ENCODE peak calls at places on chromosomes 3 and 15, in eight cellular contexts. One of them, this sample, is unnamed. For H3K4me1, the result is how much of the 10 kb centered on the place peaks cover.

GRCh38 chr3:98644168-98644567 is 50.8 kb upstream of the CPOX start:
- DNase-seq in HCT116: no peak
- DNase-seq in foreskin keratinocyte: no peak
- DNase-seq in GM12878: no peak
- DNase-seq in uterus: no peak
- DNase-seq in neural progenitor cell: no peak
- DNase-seq in cardiac muscle cell: no peak
- DNase-seq in heart left ventricle: no peak
- DNase-seq in this sample: no peak

GRCh38 chr3:195150194-195151118 is 120.5 kb downstream of the XXYLT1 start:
- DNase-seq in HCT116: no peak
- DNase-seq in foreskin keratinocyte: no peak
- DNase-seq in GM12878: no peak
- DNase-seq in heart left ventricle: peak
- DNase-seq in cardiac muscle cell: peak
- DNase-seq in neural progenitor cell: peak
- DNase-seq in uterus: peak
- DNase-seq in this sample: no peak

GRCh38 chr3:151940481-151940880 is 67.0 kb downstream of the SUCNR1 start:
- DNase-seq in uterus: no peak
- DNase-seq in heart left ventricle: no peak
- DNase-seq in HCT116: no peak
- DNase-seq in cardiac muscle cell: no peak
- DNase-seq in foreskin keratinocyte: no peak
- DNase-seq in neural progenitor cell: no peak
- DNase-seq in GM12878: no peak
- DNase-seq in this sample: no peak

GRCh38 chr15:68678746-68679145 is 100.0 kb downstream of the CORO2B start:
- DNase-seq in foreskin keratinocyte: no peak
- DNase-seq in HCT116: no peak
- DNase-seq in uterus: no peak
- DNase-seq in neural progenitor cell: no peak
- DNase-seq in GM12878: no peak
- DNase-seq in cardiac muscle cell: no peak
- DNase-seq in heart left ventricle: no peak
- DNase-seq in this sample: no peak

GRCh38 chr3:53845881-53846133 is 412 bp downstream of the CHDH start:
- DNase-seq in uterus: no peak
- DNase-seq in HCT116: no peak
- DNase-seq in GM12878: no peak
- DNase-seq in cardiac muscle cell: no peak
- DNase-seq in foreskin keratinocyte: no peak
- DNase-seq in neural progenitor cell: no peak
- DNase-seq in heart left ventricle: no peak
- DNase-seq in this sample: no peak

GRCh38 chr3:160232014-160232413 is 6.8 kb downstream of the C3orf80 start:
- DNase-seq in HCT116: no peak
- DNase-seq in heart left ventricle: no peak
- DNase-seq in GM12878: no peak
- DNase-seq in neural progenitor cell: no peak
- DNase-seq in cardiac muscle cell: no peak
- DNase-seq in foreskin keratinocyte: no peak
- DNase-seq in uterus: no peak
- DNase-seq in this sample: no peak

GRCh38 chr3:52456800-52457183 is 1.4 kb downstream of the NISCH start:
- DNase-seq in cardiac muscle cell: no peak
- DNase-seq in foreskin keratinocyte: no peak
- DNase-seq in neural progenitor cell: no peak
- DNase-seq in GM12878: no peak
- DNase-seq in uterus: no peak
- DNase-seq in HCT116: no peak
- DNase-seq in heart left ventricle: no peak
- DNase-seq in this sample: no peak

GRCh38 chr15:70100495-70101331 is 3.0 kb upstream of the TLE3 start:
- DNase-seq in uterus: peak
- DNase-seq in heart left ventricle: peak
- DNase-seq in cardiac muscle cell: peak
- DNase-seq in GM12878: no peak
- DNase-seq in foreskin keratinocyte: peak
- DNase-seq in neural progenitor cell: peak
- DNase-seq in HCT116: peak
- DNase-seq in this sample: peak

GRCh38 chr3:196431193-196432136 is 762 bp downstream of the UBXN7 start:
- DNase-seq in uterus: peak
- DNase-seq in heart left ventricle: peak
- DNase-seq in GM12878: no peak
- DNase-seq in foreskin keratinocyte: no peak
- DNase-seq in neural progenitor cell: peak
- DNase-seq in HCT116: no peak
- DNase-seq in cardiac muscle cell: peak
- DNase-seq in this sample: peak

GRCh38 chr15:25243800-25244097 is 195.1 kb downstream of the UBE3A start:
- DNase-seq in cardiac muscle cell: no peak
- DNase-seq in uterus: no peak
- DNase-seq in GM12878: no peak
- DNase-seq in HCT116: no peak
- DNase-seq in heart left ventricle: no peak
- DNase-seq in foreskin keratinocyte: no peak
- DNase-seq in neural progenitor cell: no peak
- DNase-seq in this sample: no peak

GRCh38 chr15:43509002-43509922 is 8.1 kb upstream of the MAP1A start:
- DNase-seq in neural progenitor cell: peak
- DNase-seq in cardiac muscle cell: peak
- DNase-seq in uterus: peak
- DNase-seq in GM12878: no peak
- DNase-seq in heart left ventricle: peak
- DNase-seq in foreskin keratinocyte: no peak
- DNase-seq in HCT116: no peak
- DNase-seq in this sample: no peak

GRCh38 chr3:52119056-52119455 is 35.2 kb downstream of the POC1A start:
- DNase-seq in uterus: no peak
- DNase-seq in neural progenitor cell: no peak
- DNase-seq in GM12878: no peak
- DNase-seq in foreskin keratinocyte: no peak
- DNase-seq in heart left ventricle: peak
- DNase-seq in cardiac muscle cell: no peak
- DNase-seq in HCT116: no peak
- DNase-seq in this sample: no peak

GRCh38 chr3:11288021-11288491 is 15.9 kb downstream of the ATG7 start:
- DNase-seq in neural progenitor cell: no peak
- DNase-seq in cardiac muscle cell: peak
- DNase-seq in HCT116: no peak
- DNase-seq in heart left ventricle: no peak
- DNase-seq in GM12878: no peak
- DNase-seq in uterus: no peak
- DNase-seq in foreskin keratinocyte: no peak
- DNase-seq in this sample: no peak

GRCh38 chr3:156535162-156535627 is 19.7 kb downstream of the SSR3 start:
- DNase-seq in GM12878: no peak
- DNase-seq in foreskin keratinocyte: peak
- DNase-seq in neural progenitor cell: no peak
- DNase-seq in cardiac muscle cell: peak
- DNase-seq in HCT116: peak
- DNase-seq in uterus: peak
- DNase-seq in heart left ventricle: peak
- DNase-seq in this sample: peak

GRCh38 chr3:42780892-42781700 is 8.0 kb upstream of the CCDC13 start:
- DNase-seq in GM12878: peak
- DNase-seq in uterus: no peak
- DNase-seq in foreskin keratinocyte: no peak
- DNase-seq in cardiac muscle cell: peak
- DNase-seq in neural progenitor cell: peak
- DNase-seq in HCT116: peak
- DNase-seq in heart left ventricle: no peak
- DNase-seq in this sample: no peak

GRCh38 chr15:33089878-33090757 is 104.4 kb downstream of the FMN1 start:
- DNase-seq in heart left ventricle: no peak
- DNase-seq in uterus: no peak
- DNase-seq in HCT116: no peak
- DNase-seq in foreskin keratinocyte: no peak
- DNase-seq in neural progenitor cell: no peak
- DNase-seq in GM12878: no peak
- DNase-seq in cardiac muscle cell: peak
- DNase-seq in this sample: no peak

GRCh38 chr3:195551381-195551978 is 8.4 kb upstream of the PPP1R2 start:
- DNase-seq in HCT116: no peak
- DNase-seq in neural progenitor cell: no peak
- DNase-seq in GM12878: no peak
- DNase-seq in cardiac muscle cell: peak
- DNase-seq in heart left ventricle: peak
- DNase-seq in uterus: peak
- DNase-seq in foreskin keratinocyte: no peak
- DNase-seq in this sample: no peak

GRCh38 chr3:126972866-126973265 is 10.0 kb upstream of the PLXNA1 start:
- DNase-seq in HCT116: no peak
- DNase-seq in cardiac muscle cell: no peak
- DNase-seq in heart left ventricle: no peak
- DNase-seq in foreskin keratinocyte: no peak
- DNase-seq in GM12878: no peak
- DNase-seq in uterus: no peak
- DNase-seq in neural progenitor cell: no peak
- DNase-seq in this sample: no peak

GRCh38 chr3:26623409-26624208 is 1.0 kb downstream of the LRRC3B start:
- DNase-seq in cardiac muscle cell: no peak
- DNase-seq in neural progenitor cell: peak
- DNase-seq in uterus: no peak
- DNase-seq in HCT116: no peak
- DNase-seq in foreskin keratinocyte: no peak
- DNase-seq in heart left ventricle: no peak
- DNase-seq in GM12878: no peak
- DNase-seq in this sample: no peak

GRCh38 chr3:101120039-101120438 is 126.8 kb upstream of the ABI3BP start:
- DNase-seq in GM12878: no peak
- DNase-seq in heart left ventricle: no peak
- DNase-seq in foreskin keratinocyte: no peak
- DNase-seq in HCT116: no peak
- DNase-seq in neural progenitor cell: no peak
- DNase-seq in uterus: no peak
- DNase-seq in cardiac muscle cell: peak
- DNase-seq in this sample: no peak
- H3K4me1 ChIP-seq in GM12878: under half
- H3K4me1 ChIP-seq in heart left ventricle: under half
- H3K4me1 ChIP-seq in foreskin keratinocyte: under half
- H3K4me1 ChIP-seq in HCT116: under half
- H3K4me1 ChIP-seq in neural progenitor cell: under half
- H3K4me1 ChIP-seq in uterus: under half
- H3K4me1 ChIP-seq in cardiac muscle cell: under half
- H3K4me1 ChIP-seq in this sample: under half

GRCh38 chr15:75656813-75657212 is 9.1 kb downstream of the SNX33 start:
- DNase-seq in GM12878: no peak
- DNase-seq in cardiac muscle cell: no peak
- DNase-seq in heart left ventricle: no peak
- DNase-seq in neural progenitor cell: no peak
- DNase-seq in uterus: no peak
- DNase-seq in foreskin keratinocyte: no peak
- DNase-seq in HCT116: no peak
- DNase-seq in this sample: no peak
- H3K4me1 ChIP-seq in GM12878: under half
- H3K4me1 ChIP-seq in cardiac muscle cell: under half
- H3K4me1 ChIP-seq in heart left ventricle: half or more
- H3K4me1 ChIP-seq in neural progenitor cell: under half
- H3K4me1 ChIP-seq in uterus: under half
- H3K4me1 ChIP-seq in foreskin keratinocyte: under half
- H3K4me1 ChIP-seq in HCT116: under half
- H3K4me1 ChIP-seq in this sample: under half

DNA sequence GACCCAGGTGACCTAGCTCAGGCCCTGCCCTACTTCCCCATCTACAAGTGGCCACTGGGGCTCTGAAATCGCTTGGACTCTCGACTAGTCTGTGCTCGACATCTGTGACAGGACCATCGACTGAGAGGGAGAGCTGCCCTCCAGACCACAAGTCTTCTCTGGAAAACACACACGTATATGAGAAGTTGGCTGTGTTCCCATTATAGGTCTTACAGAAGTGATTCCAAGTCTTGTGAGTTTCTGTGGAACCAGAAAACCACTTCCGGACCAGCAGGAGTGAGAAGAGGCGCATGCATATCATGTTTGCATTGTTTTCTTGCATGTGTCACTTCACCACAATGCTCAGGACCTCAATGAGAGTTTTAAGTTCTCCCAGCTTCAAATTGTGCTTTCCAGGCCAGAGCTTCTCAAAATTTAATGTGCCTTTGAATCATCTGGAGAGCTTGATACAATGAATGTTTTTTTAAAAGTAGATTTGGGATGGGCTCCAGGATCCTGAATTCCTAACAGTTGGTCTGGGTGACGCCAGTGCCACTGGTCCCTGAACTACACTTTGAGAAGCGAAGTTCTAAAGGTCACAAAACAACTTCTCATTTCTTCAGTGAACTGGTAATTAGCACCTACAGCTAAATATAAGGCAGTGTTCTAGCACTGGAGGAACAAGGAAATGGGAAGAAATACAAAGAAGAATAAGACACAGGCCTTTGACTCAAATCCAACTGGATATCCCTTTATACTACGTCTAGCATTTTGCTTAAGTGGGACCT is 15.6 kb downstream of the LIPC start:
- DNase-seq in neural progenitor cell: no peak
- DNase-seq in cardiac muscle cell: peak
- DNase-seq in GM12878: no peak
- DNase-seq in heart left ventricle: no peak
- DNase-seq in foreskin keratinocyte: peak
- DNase-seq in uterus: no peak
- DNase-seq in HCT116: no peak
- DNase-seq in this sample: no peak
- H3K4me1 ChIP-seq in neural progenitor cell: under half
- H3K4me1 ChIP-seq in cardiac muscle cell: under half
- H3K4me1 ChIP-seq in GM12878: under half
- H3K4me1 ChIP-seq in heart left ventricle: under half
- H3K4me1 ChIP-seq in foreskin keratinocyte: under half
- H3K4me1 ChIP-seq in uterus: under half
- H3K4me1 ChIP-seq in HCT116: under half
- H3K4me1 ChIP-seq in this sample: under half

GRCh38 chr3:10185804-10186762 is 21.4 kb downstream of the IRAK2 start:
- DNase-seq in heart left ventricle: no peak
- DNase-seq in foreskin keratinocyte: no peak
- DNase-seq in cardiac muscle cell: peak
- DNase-seq in GM12878: no peak
- DNase-seq in neural progenitor cell: no peak
- DNase-seq in uterus: no peak
- DNase-seq in HCT116: no peak
- DNase-seq in this sample: no peak

GRCh38 chr3:10187295-10187876 is 22.7 kb downstream of the IRAK2 start:
- DNase-seq in uterus: no peak
- DNase-seq in HCT116: no peak
- DNase-seq in cardiac muscle cell: no peak
- DNase-seq in heart left ventricle: no peak
- DNase-seq in GM12878: no peak
- DNase-seq in neural progenitor cell: no peak
- DNase-seq in foreskin keratinocyte: no peak
- DNase-seq in this sample: no peak

GRCh38 chr3:10189557-10190374 is 25.0 kb downstream of the IRAK2 start:
- DNase-seq in foreskin keratinocyte: peak
- DNase-seq in GM12878: peak
- DNase-seq in HCT116: no peak
- DNase-seq in cardiac muscle cell: peak
- DNase-seq in heart left ventricle: peak
- DNase-seq in neural progenitor cell: no peak
- DNase-seq in uterus: peak
- DNase-seq in this sample: no peak

GRCh38 chr3:10188798-10189556 is 24.3 kb downstream of the IRAK2 start:
- DNase-seq in GM12878: no peak
- DNase-seq in foreskin keratinocyte: no peak
- DNase-seq in cardiac muscle cell: no peak
- DNase-seq in heart left ventricle: no peak
- DNase-seq in neural progenitor cell: no peak
- DNase-seq in uterus: no peak
- DNase-seq in HCT116: no peak
- DNase-seq in this sample: no peak

GRCh38 chr3:10187944-10188343 is 23.2 kb downstream of the IRAK2 start:
- DNase-seq in HCT116: no peak
- DNase-seq in uterus: no peak
- DNase-seq in neural progenitor cell: no peak
- DNase-seq in foreskin keratinocyte: no peak
- DNase-seq in heart left ventricle: no peak
- DNase-seq in GM12878: no peak
- DNase-seq in cardiac muscle cell: no peak
- DNase-seq in this sample: no peak
- H3K4me1 ChIP-seq in HCT116: under half
- H3K4me1 ChIP-seq in uterus: under half
- H3K4me1 ChIP-seq in neural progenitor cell: under half
- H3K4me1 ChIP-seq in foreskin keratinocyte: under half
- H3K4me1 ChIP-seq in heart left ventricle: half or more
- H3K4me1 ChIP-seq in GM12878: under half
- H3K4me1 ChIP-seq in cardiac muscle cell: under half
- H3K4me1 ChIP-seq in this sample: under half